ENCODE peak calls at places on chromosomes 16 and 17, in ten cellular contexts. S is PC-9; U is mesendoderm; M is mucosa of descending colon; P is breast epithelium; T is HL-60; G is stomach; K is uterus; L is effector memory CD4-positive, alpha-beta T cell; Y is HCT116. X is an unnamed sample.

GRCh38 chr17:71118039-71118438 is 948.7 kb downstream of the KCNJ2 start:
- DNase-seq in T (no peak), G (no peak), M (no peak), P (no peak), K (no peak), L (no peak), U (peak), S (no peak), Y (peak), X (no peak)

GRCh38 chr17:35612924-35613521 is 25.9 kb downstream of the AP2B1 start:
- DNase-seq in T (peak), L (no peak), P (no peak), S (peak), Y (peak), M (peak), K (peak), U (peak), G (peak), X (peak)

GRCh38 chr16:50068550-50068949 is 2.8 kb downstream of the HEATR3 start:
- DNase-seq in Y (no peak), L (no peak), S (no peak), M (no peak), U (no peak), T (no peak), G (no peak), K (no peak), P (no peak), X (peak)

GRCh38 chr17:41326173-41327145 is 10.9 kb upstream of the KRTAP17-1 start:
- DNase-seq in L (peak), S (no peak), U (no peak), P (no peak), M (no peak), K (no peak), Y (no peak), G (no peak), T (peak), X (no peak)

GRCh38 chr17:27430882-27431491 is 25.3 kb upstream of the KSR1 start:
- DNase-seq in G (peak), M (peak), Y (peak), T (peak), S (no peak), K (peak), U (peak), P (no peak), L (no peak), X (peak)

GRCh38 chr17:67421869-67422273 is 44.8 kb downstream of the PITPNC1 start:
- DNase-seq in M (no peak), T (peak), Y (peak), U (peak), P (peak), G (no peak), S (peak), L (peak), K (peak), X (peak)

GRCh38 chr16:76573281-76573680 is 296.1 kb downstream of the CNTNAP4 start:
- DNase-seq in K (no peak), P (no peak), L (no peak), S (no peak), Y (no peak), U (no peak), T (no peak), G (no peak), M (no peak), X (no peak)

GRCh38 chr17:61314368-61315078 is 85.1 kb upstream of the TBX2 start:
- DNase-seq in P (peak), M (no peak), Y (no peak), G (peak), U (no peak), K (peak), T (no peak), S (no peak), L (no peak), X (peak)

GRCh38 chr16:3022697-3023414 is 886 bp downstream of the HCFC1R1 start:
- DNase-seq in M (no peak), S (no peak), K (peak), L (no peak), Y (no peak), P (no peak), G (no peak), T (peak), U (no peak), X (peak)

GRCh38 chr16:3020604-3021448 is 658 bp downstream of the TNFRSF12A start:
- DNase-seq in P (peak), L (peak), T (peak), S (peak), Y (peak), G (peak), M (peak), U (peak), K (peak), X (peak)

GRCh38 chr16:3021449-3022207 is 1.5 kb downstream of the TNFRSF12A start:
- DNase-seq in P (peak), L (peak), T (peak), K (peak), Y (peak), S (peak), M (peak), U (peak), G (peak), X (peak)

GRCh38 chr16:3023415-3023668 is 400 bp downstream of the HCFC1R1 start:
- DNase-seq in G (no peak), K (peak), P (peak), S (peak), Y (peak), L (no peak), U (peak), T (no peak), M (no peak), X (peak)

DNA sequence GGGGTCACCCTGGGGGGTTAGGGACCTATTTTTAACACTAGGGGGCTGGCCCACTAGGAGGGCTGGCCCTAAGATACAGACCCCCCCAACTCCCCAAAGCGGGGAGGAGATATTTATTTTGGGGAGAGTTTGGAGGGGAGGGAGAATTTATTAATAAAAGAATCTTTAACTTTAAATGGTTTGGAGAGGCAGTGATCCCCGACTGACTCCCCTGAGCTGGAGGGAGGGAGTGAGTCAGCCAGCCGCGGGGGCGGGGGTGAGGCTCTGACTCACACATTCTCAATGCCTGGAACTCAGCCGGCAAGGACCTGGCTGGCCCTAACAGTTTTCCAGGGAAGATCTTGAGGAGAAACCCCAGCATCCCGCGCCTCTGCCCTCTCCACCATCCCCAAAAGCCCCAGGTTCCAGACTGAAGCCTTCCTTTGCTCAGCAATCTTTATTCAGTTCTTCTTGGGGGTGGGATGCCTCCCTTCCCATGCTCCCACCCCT is 1.5 kb downstream of the HCFC1R1 start:
- DNase-seq in M (peak), G (peak), S (peak), P (peak), T (peak), Y (peak), U (peak), K (peak), L (peak), X (peak)
- H3K4me3 ChIP-seq in M (no peak), G (peak), S (peak), P (peak), T (peak), Y (peak), U (peak), K (peak), L (no peak), X (peak)

DNA sequence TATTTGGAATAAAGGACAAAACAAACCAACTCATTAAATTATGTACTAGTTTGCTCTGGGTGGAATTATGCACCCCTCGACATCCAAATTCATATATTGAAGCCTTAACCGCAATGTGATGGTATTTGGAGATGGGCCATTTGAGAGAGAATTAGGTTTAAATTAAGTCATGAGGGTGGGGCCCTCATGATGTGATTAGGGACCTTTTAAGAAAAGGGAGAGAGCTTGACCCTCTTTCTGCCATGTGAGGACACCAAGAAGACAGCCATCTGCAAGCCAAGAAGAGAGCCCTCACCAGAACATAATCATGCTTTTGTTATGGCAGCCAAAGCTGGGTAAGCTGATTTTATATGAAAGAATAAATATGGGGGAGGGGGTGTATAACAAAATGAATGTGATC is 2.0 kb downstream of the C16orf87 start:
- DNase-seq in K (no peak), U (no peak), G (no peak), M (no peak), L (no peak), Y (no peak), T (no peak), S (no peak), P (no peak), X (no peak)
- H3K4me3 ChIP-seq in K (no peak), U (no peak), G (no peak), M (no peak), L (no peak), Y (no peak), T (no peak), S (peak), P (no peak), X (no peak)

GRCh38 chr17:80743181-80743771 is 198.6 kb downstream of the RPTOR start:
- DNase-seq in S (no peak), Y (no peak), P (no peak), K (peak), M (no peak), L (no peak), G (no peak), U (no peak), T (peak), X (no peak)

GRCh38 chr17:80742091-80742490 is 197.5 kb downstream of the RPTOR start:
- DNase-seq in M (no peak), G (no peak), T (no peak), K (no peak), U (peak), S (no peak), L (no peak), Y (no peak), P (no peak), X (no peak)

GRCh38 chr17:80746262-80746935 is 201.8 kb downstream of the RPTOR start:
- DNase-seq in Y (no peak), U (no peak), S (no peak), M (no peak), K (no peak), L (no peak), G (no peak), P (no peak), T (no peak), X (no peak)

GRCh38 chr17:80738987-80739730 is 194.5 kb downstream of the RPTOR start:
- DNase-seq in M (no peak), K (no peak), U (no peak), G (no peak), L (no peak), Y (no peak), S (no peak), T (peak), P (no peak), X (no peak)

DNA sequence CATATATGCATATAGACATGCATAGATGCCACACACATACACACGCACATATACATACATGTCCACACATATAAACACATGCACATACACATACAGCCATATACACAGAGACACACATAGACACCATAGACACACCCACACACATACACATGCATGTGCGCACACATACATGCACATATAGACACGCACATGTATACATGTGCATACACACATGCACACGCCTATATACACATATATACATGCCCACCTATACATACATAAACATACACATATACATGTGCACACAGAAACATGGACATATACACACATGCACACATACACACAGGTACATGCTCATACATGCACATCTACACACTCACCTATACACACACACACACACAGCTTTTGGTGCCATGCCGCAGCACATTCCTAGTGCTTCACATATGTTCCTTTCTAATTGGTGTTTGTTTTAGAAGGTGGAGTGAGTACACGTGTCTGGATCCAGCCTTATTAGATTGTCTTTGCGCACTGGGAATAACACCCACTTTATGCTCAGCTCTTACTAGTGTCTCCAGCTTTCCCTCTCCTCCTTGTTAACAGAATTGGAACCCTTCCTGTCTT is 198.0 kb downstream of the RPTOR start:
- DNase-seq in M (no peak), G (no peak), P (no peak), L (no peak), U (no peak), Y (no peak), K (no peak), S (no peak), T (no peak), X (no peak)
- H3K4me3 ChIP-seq in M (no peak), G (no peak), P (no peak), L (no peak), U (no peak), Y (no peak), K (no peak), S (no peak), T (no peak), X (no peak)

GRCh38 chr16:67989322-67990017 is 9.2 kb upstream of the DPEP3 start:
- DNase-seq in K (no peak), P (no peak), L (no peak), G (no peak), Y (no peak), U (no peak), T (no peak), M (no peak), S (no peak), X (no peak)

GRCh38 chr16:67988675-67989074 is 8.4 kb upstream of the DPEP3 start:
- DNase-seq in G (no peak), P (no peak), K (no peak), L (no peak), T (no peak), U (no peak), S (no peak), M (no peak), Y (no peak), X (no peak)

GRCh38 chr16:67987460-67988160 is 7.3 kb upstream of the DPEP3 start:
- DNase-seq in S (no peak), Y (no peak), K (peak), U (no peak), G (no peak), T (no peak), L (no peak), P (no peak), M (no peak), X (peak)

GRCh38 chr16:67992661-67993206 is 6.5 kb downstream of the DPEP2 start:
- DNase-seq in M (no peak), S (no peak), K (no peak), G (no peak), P (no peak), T (no peak), L (no peak), U (no peak), Y (no peak), X (no peak)

GRCh38 chr16:67990018-67990386 is 9.3 kb downstream of the DPEP2 start:
- DNase-seq in S (no peak), U (no peak), Y (no peak), G (no peak), P (no peak), T (no peak), K (no peak), L (no peak), M (no peak), X (no peak)
- H3K4me3 ChIP-seq in S (no peak), U (no peak), Y (no peak), G (no peak), P (no peak), T (no peak), K (no peak), L (no peak), M (no peak), X (no peak)